ENCODE peak calls at places on chromosome 15, in nine cellular contexts. One of them, this sample, is unnamed.

GRCh38 chr15:73338058-73338457 is 30.7 kb downstream of the HCN4 start:
- DNase-seq in left cardiac atrium: no peak
- DNase-seq in activated T-helper 1 cell treated with anti-CD3 and anti-CD28 coated beads, Interleukin-12 subunit alpha, Interleukin-12 subunit beta, Interleukin-2, Interleukin-4 antibody, amounts not matched to agents 30 ng/mL and 10 ng/mL and 1 ng/mL, durations not matched to agents 14 hours and 24 hours and 36 hours: no peak
- DNase-seq in fibroblast of the conjunctiva: no peak
- DNase-seq in T1000: no peak
- DNase-seq in AG20443: no peak
- DNase-seq in stimulated activated CD4-positive, alpha-beta T cell treated with anti-CD3 and anti-CD28 coated beads, Interleukin-1b, Interleukin-23, amount 100 ng/mL, for 1 hour: no peak
- DNase-seq in RPMI7951: no peak
- DNase-seq in omental fat pad: no peak
- DNase-seq in this sample: no peak

GRCh38 chr15:30929064-30929669 is 25.5 kb downstream of the FAN1 start:
- DNase-seq in AG20443: peak; percentile 18
- DNase-seq in stimulated activated CD4-positive, alpha-beta T cell treated with anti-CD3 and anti-CD28 coated beads, Interleukin-1b, Interleukin-23, amount 100 ng/mL, for 1 hour: no peak
- DNase-seq in omental fat pad: no peak
- DNase-seq in activated T-helper 1 cell treated with anti-CD3 and anti-CD28 coated beads, Interleukin-12 subunit alpha, Interleukin-12 subunit beta, Interleukin-2, Interleukin-4 antibody, amounts not matched to agents 30 ng/mL and 10 ng/mL and 1 ng/mL, durations not matched to agents 14 hours and 24 hours and 36 hours: no peak
- DNase-seq in left cardiac atrium: no peak
- DNase-seq in RPMI7951: no peak
- DNase-seq in fibroblast of the conjunctiva: no peak
- DNase-seq in T1000: no peak
- DNase-seq in this sample: no peak

GRCh38 chr15:42137461-42138261 is 18.8 kb downstream of the PLA2G4F start:
- DNase-seq in stimulated activated CD4-positive, alpha-beta T cell treated with anti-CD3 and anti-CD28 coated beads, Interleukin-1b, Interleukin-23, amount 100 ng/mL, for 1 hour: no peak
- DNase-seq in left cardiac atrium: no peak
- DNase-seq in AG20443: peak; percentile 71
- DNase-seq in fibroblast of the conjunctiva: peak; percentile 24
- DNase-seq in omental fat pad: no peak
- DNase-seq in T1000: no peak
- DNase-seq in activated T-helper 1 cell treated with anti-CD3 and anti-CD28 coated beads, Interleukin-12 subunit alpha, Interleukin-12 subunit beta, Interleukin-2, Interleukin-4 antibody, amounts not matched to agents 30 ng/mL and 10 ng/mL and 1 ng/mL, durations not matched to agents 14 hours and 24 hours and 36 hours: no peak
- DNase-seq in RPMI7951: peak; percentile 57
- DNase-seq in this sample: peak; percentile 16

GRCh38 chr15:42065008-42065407 is 29.4 kb downstream of the PLA2G4D start:
- DNase-seq in RPMI7951: peak; percentile 63
- DNase-seq in omental fat pad: no peak
- DNase-seq in AG20443: no peak
- DNase-seq in fibroblast of the conjunctiva: no peak
- DNase-seq in T1000: no peak
- DNase-seq in activated T-helper 1 cell treated with anti-CD3 and anti-CD28 coated beads, Interleukin-12 subunit alpha, Interleukin-12 subunit beta, Interleukin-2, Interleukin-4 antibody, amounts not matched to agents 30 ng/mL and 10 ng/mL and 1 ng/mL, durations not matched to agents 14 hours and 24 hours and 36 hours: no peak
- DNase-seq in left cardiac atrium: no peak
- DNase-seq in stimulated activated CD4-positive, alpha-beta T cell treated with anti-CD3 and anti-CD28 coated beads, Interleukin-1b, Interleukin-23, amount 100 ng/mL, for 1 hour: no peak
- DNase-seq in this sample: no peak

GRCh38 chr15:52682776-52683175 is 3.6 kb upstream of the ATOSA start:
- DNase-seq in AG20443: no peak
- DNase-seq in left cardiac atrium: no peak
- DNase-seq in activated T-helper 1 cell treated with anti-CD3 and anti-CD28 coated beads, Interleukin-12 subunit alpha, Interleukin-12 subunit beta, Interleukin-2, Interleukin-4 antibody, amounts not matched to agents 30 ng/mL and 10 ng/mL and 1 ng/mL, durations not matched to agents 14 hours and 24 hours and 36 hours: no peak
- DNase-seq in stimulated activated CD4-positive, alpha-beta T cell treated with anti-CD3 and anti-CD28 coated beads, Interleukin-1b, Interleukin-23, amount 100 ng/mL, for 1 hour: no peak
- DNase-seq in omental fat pad: no peak
- DNase-seq in RPMI7951: no peak
- DNase-seq in fibroblast of the conjunctiva: no peak
- DNase-seq in T1000: no peak
- DNase-seq in this sample: no peak

GRCh38 chr15:82122754-82123400 is 77.1 kb upstream of the MEX3B start:
- DNase-seq in T1000: peak; percentile 61
- DNase-seq in fibroblast of the conjunctiva: peak; percentile 91
- DNase-seq in AG20443: peak; percentile 91
- DNase-seq in RPMI7951: peak; percentile 96
- DNase-seq in stimulated activated CD4-positive, alpha-beta T cell treated with anti-CD3 and anti-CD28 coated beads, Interleukin-1b, Interleukin-23, amount 100 ng/mL, for 1 hour: no peak
- DNase-seq in activated T-helper 1 cell treated with anti-CD3 and anti-CD28 coated beads, Interleukin-12 subunit alpha, Interleukin-12 subunit beta, Interleukin-2, Interleukin-4 antibody, amounts not matched to agents 30 ng/mL and 10 ng/mL and 1 ng/mL, durations not matched to agents 14 hours and 24 hours and 36 hours: no peak
- DNase-seq in left cardiac atrium: peak; percentile 35
- DNase-seq in omental fat pad: no peak
- DNase-seq in this sample: peak; percentile 79

GRCh38 chr15:47987908-47988532 is 132.8 kb upstream of the SLC24A5 start:
- DNase-seq in fibroblast of the conjunctiva: peak; percentile 72
- DNase-seq in stimulated activated CD4-positive, alpha-beta T cell treated with anti-CD3 and anti-CD28 coated beads, Interleukin-1b, Interleukin-23, amount 100 ng/mL, for 1 hour: no peak
- DNase-seq in AG20443: peak; percentile 67
- DNase-seq in omental fat pad: no peak
- DNase-seq in left cardiac atrium: no peak
- DNase-seq in RPMI7951: peak; percentile 38
- DNase-seq in T1000: no peak
- DNase-seq in activated T-helper 1 cell treated with anti-CD3 and anti-CD28 coated beads, Interleukin-12 subunit alpha, Interleukin-12 subunit beta, Interleukin-2, Interleukin-4 antibody, amounts not matched to agents 30 ng/mL and 10 ng/mL and 1 ng/mL, durations not matched to agents 14 hours and 24 hours and 36 hours: peak; percentile 5
- DNase-seq in this sample: peak; percentile 41

GRCh38 chr15:67897646-67898045 is 57.8 kb upstream of the RNU6-1 start:
- DNase-seq in omental fat pad: no peak
- DNase-seq in fibroblast of the conjunctiva: no peak
- DNase-seq in T1000: no peak
- DNase-seq in activated T-helper 1 cell treated with anti-CD3 and anti-CD28 coated beads, Interleukin-12 subunit alpha, Interleukin-12 subunit beta, Interleukin-2, Interleukin-4 antibody, amounts not matched to agents 30 ng/mL and 10 ng/mL and 1 ng/mL, durations not matched to agents 14 hours and 24 hours and 36 hours: no peak
- DNase-seq in left cardiac atrium: no peak
- DNase-seq in AG20443: no peak
- DNase-seq in stimulated activated CD4-positive, alpha-beta T cell treated with anti-CD3 and anti-CD28 coated beads, Interleukin-1b, Interleukin-23, amount 100 ng/mL, for 1 hour: no peak
- DNase-seq in RPMI7951: no peak
- DNase-seq in this sample: no peak

GRCh38 chr15:64209680-64210334 is 47.0 kb upstream of the PPIB start:
- DNase-seq in left cardiac atrium: no peak
- DNase-seq in activated T-helper 1 cell treated with anti-CD3 and anti-CD28 coated beads, Interleukin-12 subunit alpha, Interleukin-12 subunit beta, Interleukin-2, Interleukin-4 antibody, amounts not matched to agents 30 ng/mL and 10 ng/mL and 1 ng/mL, durations not matched to agents 14 hours and 24 hours and 36 hours: no peak
- DNase-seq in stimulated activated CD4-positive, alpha-beta T cell treated with anti-CD3 and anti-CD28 coated beads, Interleukin-1b, Interleukin-23, amount 100 ng/mL, for 1 hour: no peak
- DNase-seq in omental fat pad: no peak
- DNase-seq in T1000: no peak
- DNase-seq in fibroblast of the conjunctiva: peak; percentile 30
- DNase-seq in AG20443: peak; percentile 36
- DNase-seq in RPMI7951: peak; percentile 48
- DNase-seq in this sample: peak; percentile 36

GRCh38 chr15:48754011-48754410 is 56.9 kb downstream of the CEP152 start:
- DNase-seq in fibroblast of the conjunctiva: no peak
- DNase-seq in omental fat pad: no peak
- DNase-seq in activated T-helper 1 cell treated with anti-CD3 and anti-CD28 coated beads, Interleukin-12 subunit alpha, Interleukin-12 subunit beta, Interleukin-2, Interleukin-4 antibody, amounts not matched to agents 30 ng/mL and 10 ng/mL and 1 ng/mL, durations not matched to agents 14 hours and 24 hours and 36 hours: no peak
- DNase-seq in stimulated activated CD4-positive, alpha-beta T cell treated with anti-CD3 and anti-CD28 coated beads, Interleukin-1b, Interleukin-23, amount 100 ng/mL, for 1 hour: no peak
- DNase-seq in left cardiac atrium: no peak
- DNase-seq in RPMI7951: no peak
- DNase-seq in AG20443: no peak
- DNase-seq in T1000: no peak
- DNase-seq in this sample: no peak